ENCODE peak calls at places on chromosomes 16 and 17, in eight cellular contexts. One of them, this sample, is unnamed.

GRCh38 chr17:73255671-73256181 is 6.0 kb downstream of the CPSF4L start:
- DNase-seq in BE2C: peak; percentile 68
- DNase-seq in CD8-positive, alpha-beta T cell: peak; percentile 59
- DNase-seq in vagina: no peak
- DNase-seq in tibial nerve: no peak
- DNase-seq in lung: no peak
- DNase-seq in lower leg skin: peak; percentile 88
- DNase-seq in cardiac fibroblast: peak; percentile 61
- DNase-seq in this sample: no peak

GRCh38 chr16:27429981-27430441 is 28.0 kb downstream of the IL21R start:
- DNase-seq in BE2C: no peak
- DNase-seq in CD8-positive, alpha-beta T cell: peak; percentile 9
- DNase-seq in vagina: no peak
- DNase-seq in tibial nerve: no peak
- DNase-seq in lung: peak; percentile 24
- DNase-seq in lower leg skin: peak; percentile 74
- DNase-seq in cardiac fibroblast: no peak
- DNase-seq in this sample: no peak

GRCh38 chr17:45702666-45703266 is 81.4 kb upstream of the CRHR1 start:
- DNase-seq in BE2C: no peak
- DNase-seq in CD8-positive, alpha-beta T cell: no peak
- DNase-seq in vagina: no peak
- DNase-seq in tibial nerve: no peak
- DNase-seq in lung: no peak
- DNase-seq in lower leg skin: no peak
- DNase-seq in cardiac fibroblast: peak; percentile 25
- DNase-seq in this sample: no peak

GRCh38 chr16:29699324-29700219 is 20.6 kb downstream of the QPRT start:
- DNase-seq in BE2C: no peak
- DNase-seq in CD8-positive, alpha-beta T cell: no peak
- DNase-seq in vagina: no peak
- DNase-seq in tibial nerve: no peak
- DNase-seq in lung: no peak
- DNase-seq in lower leg skin: no peak
- DNase-seq in cardiac fibroblast: no peak
- DNase-seq in this sample: no peak

GRCh38 chr16:50972899-50973298 is 178.2 kb downstream of the SALL1 start:
- DNase-seq in BE2C: no peak
- DNase-seq in CD8-positive, alpha-beta T cell: no peak
- DNase-seq in vagina: no peak
- DNase-seq in tibial nerve: no peak
- DNase-seq in lung: no peak
- DNase-seq in lower leg skin: no peak
- DNase-seq in cardiac fibroblast: no peak
- DNase-seq in this sample: no peak

GRCh38 chr16:74868501-74868900 is 93.9 kb upstream of the FA2H start:
- DNase-seq in BE2C: no peak
- DNase-seq in CD8-positive, alpha-beta T cell: no peak
- DNase-seq in vagina: no peak
- DNase-seq in tibial nerve: no peak
- DNase-seq in lung: no peak
- DNase-seq in lower leg skin: no peak
- DNase-seq in cardiac fibroblast: peak; percentile 72
- DNase-seq in this sample: no peak

GRCh38 chr17:41069031-41069430 is 3.4 kb upstream of the KRTAP2-4 start:
- DNase-seq in BE2C: no peak
- DNase-seq in CD8-positive, alpha-beta T cell: no peak
- DNase-seq in vagina: no peak
- DNase-seq in tibial nerve: no peak
- DNase-seq in lung: no peak
- DNase-seq in lower leg skin: no peak
- DNase-seq in cardiac fibroblast: no peak
- DNase-seq in this sample: no peak

GRCh38 chr17:19237389-19238166 is 412 bp downstream of the EPN2 start:
- DNase-seq in BE2C: peak; percentile 37
- DNase-seq in CD8-positive, alpha-beta T cell: no peak
- DNase-seq in vagina: no peak
- DNase-seq in tibial nerve: peak; percentile 17
- DNase-seq in lung: peak; percentile 33
- DNase-seq in lower leg skin: peak; percentile 89
- DNase-seq in cardiac fibroblast: no peak
- DNase-seq in this sample: no peak

GRCh38 chr17:2797632-2798031 is 1.4 kb downstream of the RAP1GAP2 start:
- DNase-seq in BE2C: no peak
- DNase-seq in CD8-positive, alpha-beta T cell: no peak
- DNase-seq in vagina: no peak
- DNase-seq in tibial nerve: no peak
- DNase-seq in lung: no peak
- DNase-seq in lower leg skin: no peak
- DNase-seq in cardiac fibroblast: no peak
- DNase-seq in this sample: peak; percentile 13

GRCh38 chr16:48076455-48077012 is 79.3 kb downstream of the ABCC12 start:
- DNase-seq in BE2C: no peak
- DNase-seq in CD8-positive, alpha-beta T cell: no peak
- DNase-seq in vagina: no peak
- DNase-seq in tibial nerve: no peak
- DNase-seq in lung: no peak
- DNase-seq in lower leg skin: no peak
- DNase-seq in cardiac fibroblast: peak; percentile 83
- DNase-seq in this sample: peak; percentile 64

GRCh38 chr16:58222532-58223316 is 24.8 kb upstream of the CSNK2A2 start:
- DNase-seq in BE2C: no peak
- DNase-seq in CD8-positive, alpha-beta T cell: no peak
- DNase-seq in vagina: no peak
- DNase-seq in tibial nerve: no peak
- DNase-seq in lung: no peak
- DNase-seq in lower leg skin: no peak
- DNase-seq in cardiac fibroblast: peak; percentile 8
- DNase-seq in this sample: no peak

GRCh38 chr16:88633684-88634140 is 4.7 kb upstream of the IL17C start:
- DNase-seq in BE2C: peak; percentile 43
- DNase-seq in CD8-positive, alpha-beta T cell: no peak
- DNase-seq in vagina: no peak
- DNase-seq in tibial nerve: no peak
- DNase-seq in lung: no peak
- DNase-seq in lower leg skin: no peak
- DNase-seq in cardiac fibroblast: peak; percentile 30
- DNase-seq in this sample: no peak

GRCh38 chr16:24853830-24854229 is 8.1 kb downstream of the SLC5A11 start:
- DNase-seq in BE2C: peak; percentile 78
- DNase-seq in CD8-positive, alpha-beta T cell: no peak
- DNase-seq in vagina: no peak
- DNase-seq in tibial nerve: no peak
- DNase-seq in lung: no peak
- DNase-seq in lower leg skin: peak; percentile 76
- DNase-seq in cardiac fibroblast: peak; percentile 59
- DNase-seq in this sample: no peak

GRCh38 chr17:76772842-76773521 is 35.1 kb downstream of the MFSD11 start:
- DNase-seq in BE2C: peak; percentile 74
- DNase-seq in CD8-positive, alpha-beta T cell: peak; percentile 66
- DNase-seq in vagina: no peak
- DNase-seq in tibial nerve: no peak
- DNase-seq in lung: no peak
- DNase-seq in lower leg skin: no peak
- DNase-seq in cardiac fibroblast: peak; percentile 87
- DNase-seq in this sample: no peak

GRCh38 chr17:40157972-40158371 is 17.6 kb downstream of the CASC3 start:
- DNase-seq in BE2C: no peak
- DNase-seq in CD8-positive, alpha-beta T cell: no peak
- DNase-seq in vagina: no peak
- DNase-seq in tibial nerve: no peak
- DNase-seq in lung: no peak
- DNase-seq in lower leg skin: no peak
- DNase-seq in cardiac fibroblast: no peak
- DNase-seq in this sample: no peak

GRCh38 chr17:44197980-44198720 is 1.5 kb downstream of the ATXN7L3 start:
- DNase-seq in BE2C: no peak
- DNase-seq in CD8-positive, alpha-beta T cell: peak; percentile 57
- DNase-seq in vagina: no peak
- DNase-seq in tibial nerve: no peak
- DNase-seq in lung: peak; percentile 55
- DNase-seq in lower leg skin: no peak
- DNase-seq in cardiac fibroblast: peak; percentile 66
- DNase-seq in this sample: no peak

GRCh38 chr17:44983563-44983962 is 15.5 kb upstream of the C1QL1 start:
- DNase-seq in BE2C: no peak
- DNase-seq in CD8-positive, alpha-beta T cell: no peak
- DNase-seq in vagina: no peak
- DNase-seq in tibial nerve: no peak
- DNase-seq in lung: no peak
- DNase-seq in lower leg skin: no peak
- DNase-seq in cardiac fibroblast: no peak
- DNase-seq in this sample: no peak

GRCh38 chr17:48568499-48569259 is 9.5 kb downstream of the HOXB4 start:
- DNase-seq in BE2C: no peak
- DNase-seq in CD8-positive, alpha-beta T cell: no peak
- DNase-seq in vagina: no peak
- DNase-seq in tibial nerve: no peak
- DNase-seq in lung: no peak
- DNase-seq in lower leg skin: no peak
- DNase-seq in cardiac fibroblast: no peak
- DNase-seq in this sample: no peak

GRCh38 chr17:8859029-8859803 is 8.3 kb downstream of the PIK3R6 start:
- DNase-seq in BE2C: no peak
- DNase-seq in CD8-positive, alpha-beta T cell: no peak
- DNase-seq in vagina: no peak
- DNase-seq in tibial nerve: peak; percentile 31
- DNase-seq in lung: no peak
- DNase-seq in lower leg skin: peak; percentile 73
- DNase-seq in cardiac fibroblast: peak; percentile 87
- DNase-seq in this sample: no peak
- TF ChIP-seq CTCF in BE2C: no peak
- TF ChIP-seq CTCF in CD8-positive, alpha-beta T cell: no peak
- TF ChIP-seq CTCF in vagina: no peak
- TF ChIP-seq CTCF in tibial nerve: no peak
- TF ChIP-seq CTCF in lung: no peak
- TF ChIP-seq CTCF in lower leg skin: no peak
- TF ChIP-seq CTCF in cardiac fibroblast: peak; percentile 7
- TF ChIP-seq CTCF in this sample: no peak

GRCh38 chr16:30912794-30913412 is 10.5 kb upstream of the FBXL19 start:
- DNase-seq in BE2C: no peak
- DNase-seq in CD8-positive, alpha-beta T cell: no peak
- DNase-seq in vagina: no peak
- DNase-seq in tibial nerve: no peak
- DNase-seq in lung: no peak
- DNase-seq in lower leg skin: no peak
- DNase-seq in cardiac fibroblast: no peak
- DNase-seq in this sample: no peak

GRCh38 chr16:30907064-30907463 is 10.7 kb downstream of the CTF1 start:
- DNase-seq in BE2C: no peak
- DNase-seq in CD8-positive, alpha-beta T cell: no peak
- DNase-seq in vagina: no peak
- DNase-seq in tibial nerve: no peak
- DNase-seq in lung: no peak
- DNase-seq in lower leg skin: no peak
- DNase-seq in cardiac fibroblast: no peak
- DNase-seq in this sample: no peak

GRCh38 chr16:30914849-30915248 is 8.5 kb upstream of the FBXL19 start:
- DNase-seq in BE2C: no peak
- DNase-seq in CD8-positive, alpha-beta T cell: no peak
- DNase-seq in vagina: no peak
- DNase-seq in tibial nerve: no peak
- DNase-seq in lung: no peak
- DNase-seq in lower leg skin: no peak
- DNase-seq in cardiac fibroblast: no peak
- DNase-seq in this sample: no peak

GRCh38 chr16:30910427-30911029 is 12.8 kb upstream of the FBXL19 start:
- DNase-seq in BE2C: no peak
- DNase-seq in CD8-positive, alpha-beta T cell: no peak
- DNase-seq in vagina: no peak
- DNase-seq in tibial nerve: no peak
- DNase-seq in lung: no peak
- DNase-seq in lower leg skin: peak; percentile 90
- DNase-seq in cardiac fibroblast: no peak
- DNase-seq in this sample: no peak
- H3K4me3 ChIP-seq in BE2C: no peak overlapping the region
- H3K4me3 ChIP-seq in CD8-positive, alpha-beta T cell: no peak overlapping the region
- H3K4me3 ChIP-seq in vagina: no peak overlapping the region
- H3K4me3 ChIP-seq in tibial nerve: no peak overlapping the region
- H3K4me3 ChIP-seq in lung: no peak overlapping the region
- H3K4me3 ChIP-seq in lower leg skin: no peak overlapping the region
- H3K4me3 ChIP-seq in cardiac fibroblast: no peak overlapping the region
- H3K4me3 ChIP-seq in this sample: no peak overlapping the region

GRCh38 chr17:81551458-81552243 is 502 bp downstream of the FAAP100 start:
- DNase-seq in BE2C: no peak
- DNase-seq in CD8-positive, alpha-beta T cell: no peak
- DNase-seq in vagina: no peak
- DNase-seq in tibial nerve: no peak
- DNase-seq in lung: peak; percentile 46
- DNase-seq in lower leg skin: no peak
- DNase-seq in cardiac fibroblast: no peak
- DNase-seq in this sample: no peak

GRCh38 chr17:81549826-81550225 is 2.3 kb downstream of the FAAP100 start:
- DNase-seq in BE2C: no peak
- DNase-seq in CD8-positive, alpha-beta T cell: no peak
- DNase-seq in vagina: no peak
- DNase-seq in tibial nerve: no peak
- DNase-seq in lung: no peak
- DNase-seq in lower leg skin: no peak
- DNase-seq in cardiac fibroblast: no peak
- DNase-seq in this sample: no peak

GRCh38 chr17:81550285-81550684 is 1.9 kb downstream of the FAAP100 start:
- DNase-seq in BE2C: no peak
- DNase-seq in CD8-positive, alpha-beta T cell: no peak
- DNase-seq in vagina: no peak
- DNase-seq in tibial nerve: no peak
- DNase-seq in lung: no peak
- DNase-seq in lower leg skin: no peak
- DNase-seq in cardiac fibroblast: no peak
- DNase-seq in this sample: no peak

GRCh38 chr17:81552244-81553017 is at the start of gene FAAP100:
- DNase-seq in BE2C: peak; percentile 86
- DNase-seq in CD8-positive, alpha-beta T cell: peak; percentile 78
- DNase-seq in vagina: no peak
- DNase-seq in tibial nerve: peak; percentile 58
- DNase-seq in lung: peak; percentile 76
- DNase-seq in lower leg skin: peak; percentile 95
- DNase-seq in cardiac fibroblast: peak; percentile 78
- DNase-seq in this sample: no peak

GRCh38 chr17:81550830-81551457 is 1.2 kb downstream of the FAAP100 start:
- DNase-seq in BE2C: no peak
- DNase-seq in CD8-positive, alpha-beta T cell: no peak
- DNase-seq in vagina: no peak
- DNase-seq in tibial nerve: no peak
- DNase-seq in lung: no peak
- DNase-seq in lower leg skin: no peak
- DNase-seq in cardiac fibroblast: no peak
- DNase-seq in this sample: no peak
- TF ChIP-seq CTCF in BE2C: no peak
- TF ChIP-seq CTCF in CD8-positive, alpha-beta T cell: no peak
- TF ChIP-seq CTCF in vagina: no peak
- TF ChIP-seq CTCF in tibial nerve: no peak
- TF ChIP-seq CTCF in lung: no peak
- TF ChIP-seq CTCF in lower leg skin: no peak
- TF ChIP-seq CTCF in cardiac fibroblast: no peak
- TF ChIP-seq CTCF in this sample: no peak

DNA sequence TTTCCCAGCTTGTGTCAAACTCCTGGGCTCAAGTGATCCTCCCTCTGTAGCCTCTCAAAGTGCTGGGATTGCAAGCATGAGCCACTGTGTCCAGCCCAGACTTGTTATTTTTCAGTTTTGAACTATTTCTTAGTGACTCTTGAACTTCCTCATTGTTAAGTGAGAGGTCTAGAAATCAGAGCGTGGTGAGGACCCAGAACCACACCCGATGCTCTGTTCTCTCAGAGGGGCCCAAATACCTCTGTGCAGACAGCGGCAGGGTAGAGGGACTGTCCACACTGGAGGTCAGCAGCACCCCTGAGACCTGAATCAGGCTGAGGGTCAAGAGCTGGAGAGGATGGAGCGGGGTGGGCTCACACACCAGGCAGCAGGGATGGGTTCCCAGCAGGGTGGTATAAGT is 47.7 kb upstream of the MEAK7 start:
- DNase-seq in BE2C: no peak
- DNase-seq in CD8-positive, alpha-beta T cell: no peak
- DNase-seq in vagina: no peak
- DNase-seq in tibial nerve: no peak
- DNase-seq in lung: no peak
- DNase-seq in lower leg skin: no peak
- DNase-seq in cardiac fibroblast: no peak
- DNase-seq in this sample: no peak
- H3K4me3 ChIP-seq in BE2C: no peak overlapping the region
- H3K4me3 ChIP-seq in CD8-positive, alpha-beta T cell: peak overlapping the region; percentile 67
- H3K4me3 ChIP-seq in vagina: no peak overlapping the region
- H3K4me3 ChIP-seq in tibial nerve: no peak overlapping the region
- H3K4me3 ChIP-seq in lung: no peak overlapping the region
- H3K4me3 ChIP-seq in lower leg skin: no peak overlapping the region
- H3K4me3 ChIP-seq in cardiac fibroblast: no peak overlapping the region
- H3K4me3 ChIP-seq in this sample: no peak overlapping the region

This sample was measured in LNCaP clone FGC.